ENCODE peak calls at places on chromosomes 4 and X, in seven cellular contexts. One of them, this sample, is unnamed.

GRCh38 chrX:120365320-120365719 is 3.4 kb downstream of the ATP1B4 start:
- DNase-seq in foreskin fibroblast: peak
- DNase-seq in NCI-H524: peak
- DNase-seq in renal cortical epithelial cell: no peak
- DNase-seq in left ventricle myocardium inferior: peak
- DNase-seq in PC-3: peak
- DNase-seq in hypothalamus: no peak
- DNase-seq in this sample: no peak

GRCh38 chr4:14415146-14415545 is 587.1 kb upstream of the CPEB2 start:
- DNase-seq in PC-3: peak
- DNase-seq in left ventricle myocardium inferior: no peak
- DNase-seq in foreskin fibroblast: peak
- DNase-seq in hypothalamus: no peak
- DNase-seq in NCI-H524: no peak
- DNase-seq in renal cortical epithelial cell: peak
- DNase-seq in this sample: no peak

GRCh38 chr4:77001907-77002306 is 52.4 kb downstream of the SEPTIN11 start:
- DNase-seq in PC-3: peak
- DNase-seq in foreskin fibroblast: peak
- DNase-seq in renal cortical epithelial cell: peak
- DNase-seq in hypothalamus: no peak
- DNase-seq in NCI-H524: no peak
- DNase-seq in left ventricle myocardium inferior: no peak
- DNase-seq in this sample: no peak

GRCh38 chr4:19034089-19034488 is 1012.5 kb upstream of the LCORL start:
- DNase-seq in renal cortical epithelial cell: peak
- DNase-seq in NCI-H524: no peak
- DNase-seq in left ventricle myocardium inferior: no peak
- DNase-seq in hypothalamus: no peak
- DNase-seq in foreskin fibroblast: no peak
- DNase-seq in PC-3: no peak
- DNase-seq in this sample: no peak

GRCh38 chr4:185811509-185812364 is at the start of gene SORBS2:
- DNase-seq in left ventricle myocardium inferior: no peak
- DNase-seq in NCI-H524: peak
- DNase-seq in foreskin fibroblast: peak
- DNase-seq in PC-3: peak
- DNase-seq in renal cortical epithelial cell: peak
- DNase-seq in hypothalamus: no peak
- DNase-seq in this sample: no peak

GRCh38 chr4:39469429-39470077 is 10.7 kb downstream of the LIAS start:
- DNase-seq in left ventricle myocardium inferior: no peak
- DNase-seq in hypothalamus: no peak
- DNase-seq in NCI-H524: peak
- DNase-seq in renal cortical epithelial cell: peak
- DNase-seq in PC-3: peak
- DNase-seq in foreskin fibroblast: peak
- DNase-seq in this sample: peak

GRCh38 chrX:113950081-113950678 is 633.7 kb upstream of the HTR2C start:
- DNase-seq in PC-3: no peak
- DNase-seq in foreskin fibroblast: no peak
- DNase-seq in hypothalamus: no peak
- DNase-seq in NCI-H524: peak
- DNase-seq in renal cortical epithelial cell: no peak
- DNase-seq in left ventricle myocardium inferior: no peak
- DNase-seq in this sample: no peak

GRCh38 chr4:126192506-126192905 is 877.8 kb downstream of the FAT4 start:
- DNase-seq in PC-3: no peak
- DNase-seq in left ventricle myocardium inferior: no peak
- DNase-seq in renal cortical epithelial cell: no peak
- DNase-seq in NCI-H524: no peak
- DNase-seq in foreskin fibroblast: no peak
- DNase-seq in hypothalamus: no peak
- DNase-seq in this sample: no peak

GRCh38 chrX:2692221-2693122 is 1.4 kb downstream of the CD99 start:
- DNase-seq in foreskin fibroblast: peak
- DNase-seq in renal cortical epithelial cell: no peak
- DNase-seq in NCI-H524: no peak
- DNase-seq in left ventricle myocardium inferior: peak
- DNase-seq in PC-3: peak
- DNase-seq in hypothalamus: no peak
- DNase-seq in this sample: no peak

GRCh38 chrX:149938427-149939270 is at the start of gene EOLA2:
- DNase-seq in PC-3: peak
- DNase-seq in renal cortical epithelial cell: peak
- DNase-seq in foreskin fibroblast: peak
- DNase-seq in hypothalamus: peak
- DNase-seq in left ventricle myocardium inferior: peak
- DNase-seq in NCI-H524: peak
- DNase-seq in this sample: peak

GRCh38 chr4:51830146-51830545 is 12.8 kb upstream of the DCUN1D4 start:
- DNase-seq in renal cortical epithelial cell: peak
- DNase-seq in foreskin fibroblast: peak
- DNase-seq in NCI-H524: no peak
- DNase-seq in left ventricle myocardium inferior: no peak
- DNase-seq in hypothalamus: no peak
- DNase-seq in PC-3: no peak
- DNase-seq in this sample: no peak

GRCh38 chr4:143626134-143626859 is 74.2 kb downstream of the FREM3 start:
- DNase-seq in renal cortical epithelial cell: no peak
- DNase-seq in NCI-H524: no peak
- DNase-seq in PC-3: no peak
- DNase-seq in left ventricle myocardium inferior: peak
- DNase-seq in foreskin fibroblast: peak
- DNase-seq in hypothalamus: no peak
- DNase-seq in this sample: no peak

GRCh38 chr4:74659576-74660411 is 134.5 kb downstream of the BTC start:
- DNase-seq in left ventricle myocardium inferior: no peak
- DNase-seq in renal cortical epithelial cell: peak
- DNase-seq in PC-3: peak
- DNase-seq in foreskin fibroblast: peak
- DNase-seq in hypothalamus: no peak
- DNase-seq in NCI-H524: no peak
- DNase-seq in this sample: peak

GRCh38 chr4:10384974-10385373 is 72.3 kb downstream of the ZNF518B start:
- DNase-seq in NCI-H524: no peak
- DNase-seq in hypothalamus: no peak
- DNase-seq in renal cortical epithelial cell: no peak
- DNase-seq in PC-3: no peak
- DNase-seq in foreskin fibroblast: no peak
- DNase-seq in left ventricle myocardium inferior: no peak
- DNase-seq in this sample: no peak

GRCh38 chr4:176971576-176972105 is 178.9 kb upstream of the VEGFC start:
- DNase-seq in PC-3: peak
- DNase-seq in NCI-H524: no peak
- DNase-seq in renal cortical epithelial cell: no peak
- DNase-seq in left ventricle myocardium inferior: no peak
- DNase-seq in foreskin fibroblast: no peak
- DNase-seq in hypothalamus: no peak
- DNase-seq in this sample: no peak

GRCh38 chr4:106522839-106523238 is 154.3 kb upstream of the GIMD1 start:
- DNase-seq in left ventricle myocardium inferior: no peak
- DNase-seq in hypothalamus: no peak
- DNase-seq in NCI-H524: no peak
- DNase-seq in PC-3: peak
- DNase-seq in renal cortical epithelial cell: peak
- DNase-seq in foreskin fibroblast: peak
- DNase-seq in this sample: no peak

GRCh38 chrX:56788717-56789122 is 59.7 kb downstream of the NBDY start:
- DNase-seq in foreskin fibroblast: no peak
- DNase-seq in PC-3: no peak
- DNase-seq in hypothalamus: no peak
- DNase-seq in left ventricle myocardium inferior: no peak
- DNase-seq in NCI-H524: no peak
- DNase-seq in renal cortical epithelial cell: no peak
- DNase-seq in this sample: no peak

GRCh38 chrX:34557733-34558132 is 99.4 kb downstream of the TMEM47 start:
- DNase-seq in renal cortical epithelial cell: no peak
- DNase-seq in PC-3: no peak
- DNase-seq in NCI-H524: no peak
- DNase-seq in foreskin fibroblast: no peak
- DNase-seq in hypothalamus: no peak
- DNase-seq in left ventricle myocardium inferior: no peak
- DNase-seq in this sample: no peak

GRCh38 chr4:79856196-79856595 is 216.8 kb downstream of the ANTXR2 start:
- DNase-seq in hypothalamus: no peak
- DNase-seq in NCI-H524: no peak
- DNase-seq in renal cortical epithelial cell: no peak
- DNase-seq in foreskin fibroblast: no peak
- DNase-seq in left ventricle myocardium inferior: no peak
- DNase-seq in PC-3: no peak
- DNase-seq in this sample: no peak

GRCh38 chr4:145230726-145231125 is 50.3 kb upstream of the OTUD4 start:
- DNase-seq in foreskin fibroblast: peak
- DNase-seq in left ventricle myocardium inferior: no peak
- DNase-seq in PC-3: no peak
- DNase-seq in hypothalamus: no peak
- DNase-seq in NCI-H524: no peak
- DNase-seq in renal cortical epithelial cell: peak
- DNase-seq in this sample: no peak

GRCh38 chrX:72394518-72395163 is 88.9 kb upstream of the CITED1 start:
- DNase-seq in foreskin fibroblast: peak
- DNase-seq in renal cortical epithelial cell: no peak
- DNase-seq in NCI-H524: no peak
- DNase-seq in left ventricle myocardium inferior: peak
- DNase-seq in hypothalamus: no peak
- DNase-seq in PC-3: peak
- DNase-seq in this sample: no peak

GRCh38 chr4:151725087-151725486 is 35.7 kb downstream of the GATB start:
- DNase-seq in NCI-H524: no peak
- DNase-seq in PC-3: no peak
- DNase-seq in renal cortical epithelial cell: no peak
- DNase-seq in left ventricle myocardium inferior: no peak
- DNase-seq in foreskin fibroblast: no peak
- DNase-seq in hypothalamus: no peak
- DNase-seq in this sample: no peak

GRCh38 chr4:5024673-5025072 is 5.4 kb upstream of the CYTL1 start:
- DNase-seq in NCI-H524: no peak
- DNase-seq in hypothalamus: no peak
- DNase-seq in left ventricle myocardium inferior: no peak
- DNase-seq in PC-3: no peak
- DNase-seq in foreskin fibroblast: no peak
- DNase-seq in renal cortical epithelial cell: no peak
- DNase-seq in this sample: no peak

GRCh38 chr4:88745581-88746163 is 48.0 kb upstream of the NAP1L5 start:
- DNase-seq in NCI-H524: no peak
- DNase-seq in left ventricle myocardium inferior: no peak
- DNase-seq in foreskin fibroblast: no peak
- DNase-seq in renal cortical epithelial cell: peak
- DNase-seq in PC-3: no peak
- DNase-seq in hypothalamus: no peak
- DNase-seq in this sample: no peak

GRCh38 chr4:11297201-11297600 is 131.5 kb downstream of the HS3ST1 start:
- DNase-seq in left ventricle myocardium inferior: no peak
- DNase-seq in hypothalamus: no peak
- DNase-seq in foreskin fibroblast: no peak
- DNase-seq in renal cortical epithelial cell: peak
- DNase-seq in PC-3: peak
- DNase-seq in NCI-H524: no peak
- DNase-seq in this sample: no peak

GRCh38 chr4:142719854-142720541 is 126.1 kb downstream of the INPP4B start:
- DNase-seq in renal cortical epithelial cell: peak
- DNase-seq in left ventricle myocardium inferior: no peak
- DNase-seq in hypothalamus: no peak
- DNase-seq in foreskin fibroblast: peak
- DNase-seq in PC-3: peak
- DNase-seq in NCI-H524: no peak
- DNase-seq in this sample: no peak

GRCh38 chrX:118603981-118604380 is 108.4 kb downstream of the DOCK11 start:
- DNase-seq in renal cortical epithelial cell: peak
- DNase-seq in NCI-H524: peak
- DNase-seq in left ventricle myocardium inferior: no peak
- DNase-seq in foreskin fibroblast: peak
- DNase-seq in PC-3: peak
- DNase-seq in hypothalamus: no peak
- DNase-seq in this sample: peak

GRCh38 chr4:153067376-153067775 is 131.3 kb downstream of the FHDC1 start:
- DNase-seq in NCI-H524: no peak
- DNase-seq in PC-3: peak
- DNase-seq in foreskin fibroblast: peak
- DNase-seq in left ventricle myocardium inferior: no peak
- DNase-seq in hypothalamus: no peak
- DNase-seq in renal cortical epithelial cell: peak
- DNase-seq in this sample: peak

GRCh38 chr4:80182237-80182866 is 15.0 kb upstream of the PRDM8 start:
- DNase-seq in foreskin fibroblast: peak
- DNase-seq in left ventricle myocardium inferior: no peak
- DNase-seq in NCI-H524: no peak
- DNase-seq in PC-3: no peak
- DNase-seq in hypothalamus: no peak
- DNase-seq in renal cortical epithelial cell: no peak
- DNase-seq in this sample: no peak

GRCh38 chr4:48986654-48987164 is 634 bp downstream of the CWH43 start:
- DNase-seq in left ventricle myocardium inferior: no peak
- DNase-seq in NCI-H524: no peak
- DNase-seq in hypothalamus: no peak
- DNase-seq in PC-3: peak
- DNase-seq in renal cortical epithelial cell: no peak
- DNase-seq in foreskin fibroblast: no peak
- DNase-seq in this sample: no peak

GRCh38 chr4:2271279-2272025 is 9.5 kb upstream of the MXD4 start:
- DNase-seq in hypothalamus: no peak
- DNase-seq in left ventricle myocardium inferior: no peak
- DNase-seq in NCI-H524: no peak
- DNase-seq in PC-3: no peak
- DNase-seq in renal cortical epithelial cell: no peak
- DNase-seq in foreskin fibroblast: no peak
- DNase-seq in this sample: no peak

GRCh38 chrX:2576793-2577192 is 76.0 kb upstream of the DHRSX start:
- DNase-seq in NCI-H524: no peak
- DNase-seq in hypothalamus: no peak
- DNase-seq in PC-3: peak
- DNase-seq in left ventricle myocardium inferior: no peak
- DNase-seq in renal cortical epithelial cell: no peak
- DNase-seq in foreskin fibroblast: no peak
- DNase-seq in this sample: no peak

GRCh38 chr4:126405369-126405982 is 1090.7 kb downstream of the FAT4 start:
- DNase-seq in renal cortical epithelial cell: peak
- DNase-seq in PC-3: no peak
- DNase-seq in NCI-H524: no peak
- DNase-seq in foreskin fibroblast: peak
- DNase-seq in hypothalamus: no peak
- DNase-seq in left ventricle myocardium inferior: no peak
- DNase-seq in this sample: no peak

GRCh38 chrX:68697036-68697435 is 49.6 kb downstream of the STARD8 start:
- DNase-seq in NCI-H524: no peak
- DNase-seq in foreskin fibroblast: no peak
- DNase-seq in hypothalamus: no peak
- DNase-seq in renal cortical epithelial cell: no peak
- DNase-seq in PC-3: no peak
- DNase-seq in left ventricle myocardium inferior: no peak
- DNase-seq in this sample: no peak

GRCh38 chr4:72701987-72702819 is 133.2 kb upstream of the ADAMTS3 start:
- DNase-seq in left ventricle myocardium inferior: no peak
- DNase-seq in foreskin fibroblast: peak
- DNase-seq in NCI-H524: peak
- DNase-seq in PC-3: peak
- DNase-seq in hypothalamus: no peak
- DNase-seq in renal cortical epithelial cell: peak
- DNase-seq in this sample: peak

GRCh38 chrX:11629593-11630211 is 36.0 kb downstream of the ARHGAP6 start:
- DNase-seq in PC-3: peak
- DNase-seq in NCI-H524: no peak
- DNase-seq in hypothalamus: no peak
- DNase-seq in renal cortical epithelial cell: peak
- DNase-seq in left ventricle myocardium inferior: peak
- DNase-seq in foreskin fibroblast: peak
- DNase-seq in this sample: peak

GRCh38 chrX:39750798-39751197 is 347.0 kb downstream of the BCOR start:
- DNase-seq in renal cortical epithelial cell: no peak
- DNase-seq in NCI-H524: no peak
- DNase-seq in hypothalamus: no peak
- DNase-seq in foreskin fibroblast: no peak
- DNase-seq in PC-3: no peak
- DNase-seq in left ventricle myocardium inferior: no peak
- DNase-seq in this sample: no peak

GRCh38 chr4:171561419-171561818 is 251.8 kb upstream of the GALNTL6 start:
- DNase-seq in PC-3: no peak
- DNase-seq in foreskin fibroblast: no peak
- DNase-seq in NCI-H524: no peak
- DNase-seq in left ventricle myocardium inferior: no peak
- DNase-seq in hypothalamus: no peak
- DNase-seq in renal cortical epithelial cell: no peak
- DNase-seq in this sample: no peak

This sample was measured in HS-5.